ENCODE peak calls at places on chromosome 15, in six cellular contexts. M is gastrocnemius medialis; Z is CD8-positive, alpha-beta memory T cell; R is kidney epithelial cell; X is dorsolateral prefrontal cortex; L is adipocyte. Q is an unnamed sample.
A peak's percentile ranks its signal among the peaks of the same experiment; 100 is the strongest.

GRCh38 chr15:56496635-56497034 is 31.7 kb upstream of the MNS1 start:
- DNase-seq in R (peak; percentile 31), L (peak; percentile 88), M (no peak), Z (no peak), X (no peak), Q (peak; percentile 52)

GRCh38 chr15:41936649-41937567 is 35.4 kb downstream of the EHD4 start:
- DNase-seq in Z (peak; percentile 74), M (no peak), L (no peak), X (no peak), R (no peak), Q (no peak)

GRCh38 chr15:69164807-69165636 is 4.6 kb downstream of the GLCE start:
- DNase-seq in M (no peak), R (no peak), L (no peak), X (no peak), Z (no peak), Q (no peak)

GRCh38 chr15:45456212-45457106 is 66.1 kb downstream of the SLC30A4 start:
- DNase-seq in Z (peak; percentile 57), X (no peak), L (peak; percentile 98), R (peak; percentile 96), M (peak; percentile 28), Q (peak; percentile 98)

GRCh38 chr15:71932689-71933088 is 122.3 kb downstream of the NR2E3 start:
- DNase-seq in X (no peak), R (no peak), L (no peak), M (no peak), Z (no peak), Q (no peak)

GRCh38 chr15:101115887-101116680 is 135.8 kb downstream of the CHSY1 start:
- DNase-seq in M (peak; percentile 36), X (no peak), Z (no peak), R (no peak), L (peak; percentile 49), Q (no peak)

GRCh38 chr15:36756707-36757106 is 177.3 kb downstream of the CDIN1 start:
- DNase-seq in Z (no peak), R (no peak), X (no peak), L (no peak), M (no peak), Q (no peak)

GRCh38 chr15:37136666-37137065 is 36.3 kb upstream of the MEIS2 start:
- DNase-seq in M (no peak), Z (no peak), X (no peak), R (no peak), L (peak; percentile 44), Q (no peak)

GRCh38 chr15:48733615-48734014 is 77.3 kb downstream of the CEP152 start:
- DNase-seq in L (no peak), Z (no peak), X (no peak), R (no peak), M (no peak), Q (no peak)

GRCh38 chr15:73972984-73973682 is 19.0 kb downstream of the STOML1 start:
- DNase-seq in X (peak; percentile 76), Z (peak; percentile 59), R (no peak), L (peak; percentile 95), M (peak; percentile 76), Q (no peak)

GRCh38 chr15:34905047-34905446 is 64.5 kb downstream of the AQR start:
- DNase-seq in Z (no peak), M (no peak), L (no peak), R (no peak), X (no peak), Q (no peak)

GRCh38 chr15:58770519-58770856 is 614 bp upstream of the MINDY2 start:
- DNase-seq in L (no peak), Z (no peak), R (no peak), M (no peak), X (peak; percentile 24), Q (peak; percentile 63)

GRCh38 chr15:48060396-48060795 is 60.4 kb upstream of the SLC24A5 start:
- DNase-seq in Z (no peak), R (no peak), X (no peak), L (peak; percentile 4), M (no peak), Q (no peak)

DNA sequence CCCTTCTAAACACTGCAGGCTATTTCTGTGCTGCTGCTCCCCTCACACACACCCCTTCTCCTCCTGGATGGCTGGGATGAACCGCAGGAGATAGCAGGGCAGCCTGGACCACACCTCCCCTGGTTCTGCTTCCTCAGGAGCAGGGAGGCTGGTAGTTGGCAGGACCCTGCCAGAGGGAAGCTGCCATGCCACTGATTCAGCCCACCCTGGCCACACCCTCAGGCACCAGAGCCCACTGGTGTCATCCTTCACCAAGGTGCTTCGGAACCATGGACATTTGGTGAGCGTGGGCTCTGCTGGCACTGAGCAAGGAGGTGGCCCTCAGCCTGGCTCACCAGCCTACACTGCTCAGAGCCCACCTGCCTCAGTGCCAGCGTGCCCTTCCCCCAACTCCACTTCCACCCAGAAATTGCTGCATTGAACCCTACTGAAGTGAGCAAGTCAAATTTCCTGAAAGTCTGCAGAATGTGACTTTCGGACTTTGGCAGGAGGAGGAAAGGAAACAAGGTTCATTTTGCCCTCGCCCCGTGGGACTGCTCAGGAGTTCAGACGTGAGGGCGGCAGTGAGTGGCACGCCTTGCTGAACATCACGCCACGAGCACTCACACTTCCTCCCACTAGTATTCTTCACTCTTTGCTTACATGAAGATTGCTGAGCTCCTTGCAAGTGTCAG is 26.3 kb downstream of the BMF start:
- DNase-seq in Z (no peak), R (no peak), M (no peak), X (no peak), L (no peak), Q (no peak)
- H3K4me3 ChIP-seq in Z (no peak overlapping the region), R (no peak overlapping the region), M (peak overlapping the region; percentile 56), X (peak overlapping the region; percentile 66), L (peak overlapping the region; percentile 76), Q (no peak overlapping the region)

GRCh38 chr15:63794271-63794670 is 39.5 kb downstream of the HERC1 start:
- DNase-seq in Z (no peak), L (no peak), X (no peak), M (no peak), R (no peak), Q (no peak)

GRCh38 chr15:63792584-63792983 is 41.2 kb downstream of the HERC1 start:
- DNase-seq in Z (no peak), R (no peak), M (no peak), L (no peak), X (no peak), Q (no peak)

GRCh38 chr15:63797103-63797502 is 36.6 kb downstream of the HERC1 start:
- DNase-seq in Z (no peak), R (no peak), L (no peak), X (no peak), M (no peak), Q (no peak)

GRCh38 chr15:63791236-63791635 is 42.5 kb downstream of the HERC1 start:
- DNase-seq in X (no peak), Z (no peak), L (peak; percentile 22), M (no peak), R (no peak), Q (no peak)

GRCh38 chr15:63793046-63793483 is 40.7 kb downstream of the HERC1 start:
- DNase-seq in X (no peak), Z (no peak), M (no peak), R (no peak), L (no peak), Q (no peak)
- H3K4me3 ChIP-seq in X (no peak overlapping the region), Z (no peak overlapping the region), M (no peak overlapping the region), R (no peak overlapping the region), L (no peak overlapping the region), Q (no peak overlapping the region)

GRCh38 chr15:84616235-84616634 is 15.4 kb downstream of the ZSCAN2 start:
- DNase-seq in Z (no peak), R (no peak), M (no peak), X (no peak), L (no peak), Q (no peak)

GRCh38 chr15:84621358-84621979 is 20.7 kb downstream of the ZSCAN2 start:
- DNase-seq in Z (no peak), M (no peak), R (no peak), L (no peak), X (no peak), Q (no peak)

GRCh38 chr15:84624359-84624758 is 23.6 kb downstream of the ZSCAN2 start:
- DNase-seq in X (no peak), M (no peak), R (no peak), L (no peak), Z (no peak), Q (no peak)

GRCh38 chr15:84625125-84625524 is 24.3 kb downstream of the ZSCAN2 start:
- DNase-seq in L (no peak), X (no peak), Z (no peak), R (no peak), M (no peak), Q (no peak)

DNA sequence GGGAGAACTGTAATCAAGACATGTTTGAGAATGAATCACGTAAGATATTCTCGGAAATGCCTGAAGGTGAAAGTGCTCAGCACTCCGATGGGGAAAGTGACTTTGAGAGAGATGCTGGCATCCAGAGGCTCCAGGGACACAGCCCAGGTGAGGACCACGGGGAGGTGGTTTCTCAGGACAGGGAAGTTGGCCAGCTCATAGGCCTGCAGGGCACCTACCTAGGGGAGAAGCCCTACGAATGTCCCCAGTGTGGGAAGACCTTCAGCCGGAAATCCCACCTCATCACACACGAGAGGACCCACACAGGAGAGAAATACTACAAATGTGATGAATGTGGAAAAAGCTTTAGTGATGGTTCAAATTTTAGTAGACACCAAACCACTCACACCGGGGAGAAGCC is 19.8 kb downstream of the ZSCAN2 start:
- DNase-seq in M (no peak), L (no peak), Z (no peak), X (no peak), R (no peak), Q (no peak)
- H3K4me3 ChIP-seq in M (no peak overlapping the region), L (peak overlapping the region; percentile 53), Z (no peak overlapping the region), X (no peak overlapping the region), R (no peak overlapping the region), Q (no peak overlapping the region)

GRCh38 chr15:78921940-78922339 is 22.9 kb downstream of the CTSH start:
- DNase-seq in M (no peak), L (no peak), Z (no peak), R (no peak), X (no peak), Q (no peak)
- H3K4me3 ChIP-seq in M (no peak overlapping the region), L (no peak overlapping the region), Z (no peak overlapping the region), R (no peak overlapping the region), X (no peak overlapping the region), Q (no peak overlapping the region)

DNA sequence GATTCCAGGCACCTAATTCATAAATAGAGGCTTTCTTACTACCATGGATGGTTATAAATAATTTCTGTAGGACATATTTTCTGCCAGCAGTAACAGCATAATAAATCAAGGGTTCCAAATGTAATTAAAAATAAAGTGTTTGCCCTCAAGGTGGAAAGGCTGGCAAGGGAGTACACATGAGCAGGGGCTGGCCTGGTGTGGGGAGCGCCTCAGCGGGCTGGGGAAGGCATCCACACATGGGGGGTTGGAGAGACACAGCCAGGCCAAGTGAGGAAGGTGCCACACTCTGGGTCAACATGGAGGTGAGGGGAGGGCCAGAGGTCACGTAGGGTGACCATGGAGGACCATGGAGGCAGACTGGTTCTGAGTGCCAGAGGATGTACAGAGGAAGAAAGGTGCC is 65.8 kb upstream of the OCA2 start:
- DNase-seq in Z (no peak), M (no peak), R (no peak), L (no peak), X (no peak), Q (no peak)
- H3K4me3 ChIP-seq in Z (no peak overlapping the region), M (no peak overlapping the region), R (no peak overlapping the region), L (no peak overlapping the region), X (no peak overlapping the region), Q (no peak overlapping the region)

GRCh38 chr15:77507151-77507847 is 86.6 kb downstream of the HMG20A start:
- DNase-seq in L (no peak), X (no peak), Z (no peak), R (no peak), M (peak; percentile 61), Q (no peak)
- H3K4me3 ChIP-seq in L (no peak overlapping the region), X (peak overlapping the region; percentile 35), Z (no peak overlapping the region), R (no peak overlapping the region), M (peak overlapping the region; percentile 23), Q (no peak overlapping the region)

GRCh38 chr15:82540984-82541431 is 751 bp upstream of the RPS17 start:
- DNase-seq in Z (no peak), L (peak; percentile 29), M (no peak), X (peak; percentile 21), R (no peak), Q (peak; percentile 19)
- H3K4me3 ChIP-seq in Z (peak overlapping the region; percentile 96), L (peak overlapping the region; percentile 99), M (peak overlapping the region; percentile 83), X (peak overlapping the region; percentile 96), R (peak overlapping the region; percentile 67), Q (peak overlapping the region; percentile 100)